ENCODE peak calls at places on chromosome 13, in ten cellular contexts. J, X, K, U, F, W, L, D, G and M are unnamed samples.

GRCh38 chr13:21033224-21033855 is 28.0 kb downstream of the LATS2 start:
- DNase-seq in F (no peak), D (no peak), L (no peak), W (peak), K (no peak), U (no peak), G (no peak), J (no peak), X (peak), M (no peak)

GRCh38 chr13:59391696-59392095 is 772.0 kb downstream of the DIAPH3 start:
- DNase-seq in W (no peak), U (peak), J (no peak), D (no peak), G (no peak), F (peak), L (peak), X (peak), K (no peak), M (no peak)

GRCh38 chr13:97139704-97140103 is 82.4 kb upstream of the MBNL2 start:
- DNase-seq in L (no peak), U (no peak), K (no peak), G (no peak), X (no peak), J (no peak), D (no peak), W (no peak), F (no peak), M (no peak)

GRCh38 chr13:25149670-25150069 is 22.4 kb downstream of the AMER2 start:
- DNase-seq in J (no peak), L (no peak), W (no peak), D (no peak), K (no peak), X (no peak), G (no peak), F (no peak), U (no peak), M (no peak)

GRCh38 chr13:75226755-75227435 is 255.1 kb downstream of the TBC1D4 start:
- DNase-seq in K (peak), G (no peak), U (no peak), W (no peak), L (peak), X (peak), D (no peak), F (no peak), J (no peak), M (no peak)

GRCh38 chr13:60753641-60754040 is 356.6 kb downstream of the TDRD3 start:
- DNase-seq in K (no peak), D (no peak), J (no peak), L (no peak), X (no peak), G (no peak), U (no peak), F (no peak), W (no peak), M (no peak)

GRCh38 chr13:40629678-40630384 is 36.6 kb downstream of the FOXO1 start:
- DNase-seq in G (no peak), K (no peak), J (no peak), U (no peak), X (no peak), F (no peak), L (no peak), W (no peak), D (no peak), M (no peak)

GRCh38 chr13:42123600-42123999 is 75.2 kb downstream of the DGKH start:
- DNase-seq in U (no peak), D (no peak), F (no peak), K (no peak), X (no peak), L (no peak), G (no peak), W (no peak), J (no peak), M (no peak)

GRCh38 chr13:24505756-24506155 is 6.8 kb downstream of the PARP4 start:
- DNase-seq in W (no peak), F (no peak), L (no peak), K (no peak), D (no peak), U (no peak), X (no peak), J (no peak), G (no peak), M (no peak)

GRCh38 chr13:25247345-25247744 is 39.9 kb downstream of the MTMR6 start:
- DNase-seq in X (no peak), F (no peak), J (no peak), W (no peak), G (no peak), D (no peak), L (no peak), U (no peak), K (no peak), M (no peak)

GRCh38 chr13:74073231-74073630 is 61.0 kb downstream of the KLF12 start:
- DNase-seq in X (no peak), F (no peak), W (no peak), J (no peak), G (no peak), K (no peak), L (no peak), U (no peak), D (no peak), M (no peak)

GRCh38 chr13:36344886-36345437 is 1.2 kb downstream of the SPART start:
- DNase-seq in D (no peak), W (no peak), X (peak), J (no peak), G (no peak), K (no peak), L (no peak), U (no peak), F (no peak), M (no peak)

GRCh38 chr13:40688781-40689180 is 22.3 kb upstream of the FOXO1 start:
- DNase-seq in G (no peak), K (no peak), W (no peak), L (no peak), F (no peak), U (no peak), J (no peak), D (no peak), X (no peak), M (no peak)

GRCh38 chr13:19586904-19587634 is 25.7 kb upstream of the TPTE2 start:
- DNase-seq in J (no peak), X (no peak), K (no peak), W (no peak), D (no peak), U (peak), F (peak), L (no peak), G (peak), M (no peak)

GRCh38 chr13:43021926-43022670 is 1.3 kb upstream of the DNAJC15 start:
- DNase-seq in W (no peak), J (no peak), G (no peak), K (no peak), D (no peak), U (no peak), L (no peak), F (no peak), X (no peak), M (no peak)

GRCh38 chr13:113903361-113903760 is 39.5 kb upstream of the GAS6 start:
- DNase-seq in D (no peak), W (peak), X (no peak), F (peak), G (no peak), K (no peak), L (no peak), U (no peak), J (peak), M (no peak)

GRCh38 chr13:73717632-73718031 is 416.6 kb downstream of the KLF12 start:
- DNase-seq in G (no peak), K (no peak), L (no peak), X (peak), F (no peak), J (no peak), W (no peak), D (no peak), U (peak), M (no peak)

GRCh38 chr13:98961204-98962105 is 16.4 kb downstream of the DOCK9 start:
- DNase-seq in D (no peak), J (no peak), L (no peak), W (no peak), G (no peak), X (peak), U (no peak), K (peak), F (no peak), M (no peak)

GRCh38 chr13:98133949-98134348 is 8.9 kb upstream of the FARP1 start:
- DNase-seq in D (no peak), U (no peak), J (no peak), F (no peak), L (no peak), G (no peak), X (no peak), W (no peak), K (no peak), M (no peak)

GRCh38 chr13:100513987-100514670 is 74.5 kb downstream of the GGACT start:
- DNase-seq in J (no peak), F (no peak), U (no peak), D (no peak), G (no peak), X (no peak), K (no peak), W (no peak), L (no peak), M (no peak)

GRCh38 chr13:19587635-19588300 is 26.4 kb upstream of the TPTE2 start:
- DNase-seq in G (no peak), X (peak), K (no peak), J (no peak), F (no peak), D (no peak), L (no peak), U (peak), W (no peak), M (no peak)

GRCh38 chr13:52739468-52740071 is at the start of gene CNMD:
- DNase-seq in J (no peak), K (no peak), L (no peak), G (no peak), F (no peak), U (no peak), D (no peak), W (no peak), X (no peak), M (no peak)

GRCh38 chr13:52737451-52737850 is 2.2 kb downstream of the CNMD start:
- DNase-seq in J (no peak), G (no peak), D (no peak), W (no peak), L (no peak), X (no peak), F (no peak), K (no peak), U (no peak), M (no peak)

GRCh38 chr13:52738719-52739467 is 727 bp downstream of the CNMD start:
- DNase-seq in L (no peak), X (no peak), K (no peak), U (no peak), J (no peak), G (no peak), F (peak), W (no peak), D (no peak), M (no peak)

GRCh38 chr13:52736891-52737290 is 2.7 kb downstream of the CNMD start:
- DNase-seq in K (no peak), L (no peak), G (no peak), X (no peak), W (no peak), F (no peak), J (no peak), D (no peak), U (no peak), M (no peak)

GRCh38 chr13:52737900-52738299 is 1.7 kb downstream of the CNMD start:
- DNase-seq in W (no peak), F (no peak), J (no peak), X (no peak), D (no peak), L (no peak), U (peak), K (no peak), G (no peak), M (no peak)
- H3K27ac ChIP-seq in W (no peak), F (no peak), J (no peak), X (no peak), D (no peak), L (no peak), U (no peak), K (no peak), G (no peak), M (no peak)

DNA sequence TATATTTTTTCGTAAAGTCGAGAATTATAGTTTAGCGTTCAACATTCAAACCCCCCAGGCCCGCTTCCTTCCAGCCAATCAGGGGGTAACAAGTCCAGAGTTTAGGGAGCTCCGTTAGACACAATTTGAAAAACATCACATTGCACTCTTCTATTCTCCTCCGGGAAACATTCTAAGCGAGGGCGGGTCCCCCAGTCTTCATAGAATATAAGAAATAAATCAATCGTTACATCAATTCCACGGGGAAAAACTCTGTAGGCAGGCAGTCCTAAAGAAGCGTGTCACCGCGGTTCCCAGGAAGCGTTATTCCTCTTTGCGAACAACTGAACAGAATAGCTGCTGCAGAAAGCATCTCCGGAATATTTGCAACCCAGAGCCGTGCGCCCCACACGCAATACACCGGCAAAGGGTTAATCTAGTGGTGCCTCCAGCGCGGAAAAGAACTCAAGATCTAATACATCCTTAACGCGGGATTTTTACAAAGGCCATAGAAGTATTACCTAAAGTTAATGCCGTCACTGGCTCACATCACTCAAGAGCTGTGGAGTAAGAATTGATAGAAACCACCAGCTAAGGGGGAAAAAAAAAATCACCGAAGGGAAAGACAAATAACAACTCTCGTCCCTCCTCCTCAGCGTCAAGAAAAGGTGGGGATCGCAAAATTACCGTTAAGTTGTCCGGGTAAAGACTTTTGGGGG is 65.1 kb downstream of the KCNRG start:
- DNase-seq in L (no peak), G (no peak), U (peak), K (no peak), D (no peak), F (peak), J (no peak), X (peak), W (no peak), M (no peak)
- H3K27ac ChIP-seq in L (peak), G (no peak), U (peak), K (peak), D (peak), F (peak), J (peak), X (peak), W (peak), M (peak)

DNA sequence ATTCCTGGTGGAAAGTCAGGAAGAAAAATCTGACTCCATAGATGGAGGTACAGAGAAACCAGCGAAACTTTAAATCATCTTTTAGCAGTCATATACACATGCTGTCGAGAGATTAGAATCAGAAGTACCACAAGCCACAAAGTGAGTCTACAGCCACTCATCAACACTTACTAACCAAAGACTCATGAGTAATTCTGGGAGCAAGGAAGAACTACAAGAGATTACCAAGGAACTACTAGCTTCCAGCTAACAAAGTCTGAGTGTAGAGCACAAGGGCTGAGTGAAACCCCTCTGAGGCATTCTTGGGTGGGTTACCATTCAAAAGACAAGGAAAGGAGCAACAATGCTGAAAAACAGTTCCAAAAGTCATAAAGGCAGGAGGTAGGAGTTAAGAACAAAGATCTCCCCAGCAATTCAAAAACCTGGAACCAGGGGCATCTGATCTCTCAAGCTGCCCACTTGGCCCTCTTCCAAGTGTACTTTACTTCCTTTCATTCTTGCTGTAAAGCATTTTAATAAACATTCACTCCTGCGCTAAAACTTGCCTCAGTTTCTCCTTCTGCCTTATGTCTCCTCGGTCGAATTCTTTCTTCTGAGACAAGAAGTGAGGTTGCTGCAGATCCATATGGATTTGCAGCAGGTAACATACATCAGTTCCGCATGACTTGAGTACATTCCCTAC is 13.0 kb downstream of the RBM26 start:
- DNase-seq in L (no peak), X (peak), W (no peak), D (no peak), K (no peak), J (no peak), F (no peak), G (no peak), U (no peak), M (no peak)
- H3K27ac ChIP-seq in L (no peak), X (no peak), W (no peak), D (no peak), K (no peak), J (no peak), F (no peak), G (peak), U (no peak), M (peak)

GRCh38 chr13:30934381-30934780 is 1.9 kb downstream of the TEX26 start:
- DNase-seq in F (no peak), K (no peak), G (no peak), L (no peak), U (no peak), J (no peak), W (no peak), X (no peak), D (no peak), M (no peak)
- H3K27ac ChIP-seq in F (no peak), K (no peak), G (no peak), L (no peak), U (no peak), J (no peak), W (no peak), X (no peak), D (no peak), M (no peak)

GRCh38 chr13:26560456-26560855 is 3.0 kb downstream of the WASF3 start:
- DNase-seq in W (no peak), K (no peak), F (no peak), X (no peak), J (no peak), U (peak), L (no peak), G (no peak), D (no peak), M (no peak)

GRCh38 chr13:26558912-26559485 is 1.5 kb downstream of the WASF3 start:
- DNase-seq in W (no peak), X (no peak), K (no peak), J (no peak), U (no peak), G (no peak), D (no peak), F (no peak), L (no peak), M (no peak)

GRCh38 chr13:26557051-26557392 is 461 bp upstream of the WASF3 start:
- DNase-seq in L (no peak), K (no peak), W (no peak), U (no peak), D (no peak), F (no peak), J (no peak), X (no peak), G (no peak), M (no peak)

GRCh38 chr13:26557393-26558073 is at the start of gene WASF3:
- DNase-seq in G (peak), D (peak), W (peak), X (peak), U (peak), K (no peak), J (peak), L (peak), F (peak), M (peak)

DNA sequence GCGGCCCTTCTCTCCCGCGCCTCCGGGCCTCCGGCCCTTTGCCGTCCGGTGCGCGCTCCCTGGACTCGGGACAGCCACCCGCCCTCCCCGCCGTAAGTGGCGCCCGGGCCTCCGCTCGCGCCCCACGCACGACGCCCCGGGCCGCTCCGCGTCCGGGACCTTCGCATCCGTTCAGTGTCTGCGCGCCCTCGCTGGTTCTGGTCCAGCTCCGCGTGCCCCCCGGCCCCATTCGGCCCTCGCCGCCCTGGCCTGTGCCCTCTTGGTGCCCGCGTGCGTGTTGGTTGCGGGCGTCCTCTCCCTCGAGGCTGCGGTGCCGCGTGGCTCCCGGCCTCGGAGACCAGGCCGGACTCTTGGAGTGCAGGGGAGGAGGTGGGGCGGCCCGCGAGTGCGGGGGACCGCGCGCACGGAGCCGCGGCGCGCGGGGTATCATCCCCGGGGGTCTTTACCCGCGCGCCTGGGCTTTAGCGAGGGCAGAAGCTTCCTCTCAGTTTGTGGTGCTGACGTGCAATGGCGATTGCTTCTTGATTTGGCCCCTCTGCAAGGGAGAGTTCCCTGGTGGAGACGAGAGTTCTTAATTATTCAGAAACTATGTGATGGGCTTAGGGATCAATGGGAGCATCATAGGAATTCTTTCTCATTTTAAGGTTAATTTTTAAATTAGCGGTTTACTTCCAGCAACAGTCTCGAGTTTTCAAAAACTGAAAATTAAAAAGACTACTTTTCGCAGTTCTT is 757 bp downstream of the WASF3 start:
- DNase-seq in L (no peak), U (peak), G (peak), D (peak), F (peak), J (peak), W (no peak), X (peak), K (no peak), M (no peak)
- H3K27ac ChIP-seq in L (no peak), U (peak), G (peak), D (peak), F (no peak), J (peak), W (peak), X (no peak), K (no peak), M (peak)

GRCh38 chr13:110012102-110012739 is 225.8 kb upstream of the IRS2 start:
- DNase-seq in D (no peak), G (no peak), L (peak), J (no peak), K (peak), X (peak), U (no peak), F (no peak), W (no peak), M (no peak)

GRCh38 chr13:110015253-110015652 is 228.9 kb upstream of the IRS2 start:
- DNase-seq in U (no peak), F (no peak), L (no peak), K (peak), D (peak), J (no peak), W (no peak), G (no peak), X (peak), M (peak)

GRCh38 chr13:110017379-110017778 is 231.0 kb upstream of the IRS2 start:
- DNase-seq in F (no peak), L (peak), X (peak), U (no peak), G (no peak), J (no peak), K (peak), D (no peak), W (no peak), M (peak)

GRCh38 chr13:110018009-110018408 is 231.6 kb upstream of the IRS2 start:
- DNase-seq in K (no peak), J (no peak), X (peak), U (no peak), F (no peak), W (no peak), L (no peak), G (no peak), D (no peak), M (no peak)

DNA sequence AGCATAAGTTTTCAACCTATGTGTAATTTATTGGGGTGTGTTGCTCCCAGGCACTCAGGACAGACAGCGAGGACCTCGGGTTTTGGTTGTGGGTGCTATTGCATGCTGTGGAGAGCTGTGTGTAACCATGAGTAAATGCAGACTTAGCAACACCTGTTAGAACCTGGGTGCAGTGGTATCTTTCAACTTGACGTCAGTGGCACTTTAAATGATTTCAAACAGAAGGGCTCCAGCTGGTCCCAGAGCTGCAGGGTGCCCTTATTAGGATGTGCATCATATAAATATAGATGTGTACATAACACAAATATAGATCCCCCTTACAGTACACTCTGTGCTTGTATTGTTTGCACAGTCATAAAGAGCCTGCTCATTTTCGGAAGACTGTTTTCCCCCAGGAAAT is 228.3 kb upstream of the IRS2 start:
- DNase-seq in G (no peak), K (no peak), X (no peak), W (no peak), J (no peak), U (no peak), D (no peak), F (no peak), L (no peak), M (peak)
- H3K27ac ChIP-seq in G (no peak), K (peak), X (peak), W (no peak), J (no peak), U (peak), D (no peak), F (no peak), L (no peak), M (peak)